ENCODE peak calls at places on chromosomes 5 and 9, in seven cellular contexts. One of them, this sample, is unnamed.

GRCh38 chr9:14515564-14516198 is 177.6 kb downstream of the ZDHHC21 start:
- DNase-seq in WERI-Rb-1: peak; percentile 36
- DNase-seq in right atrium auricular region: no peak
- DNase-seq in fibroblast of the aortic adventitia: no peak
- DNase-seq in suprapubic skin: no peak
- DNase-seq in CD4-positive, alpha-beta T cell: no peak
- DNase-seq in colonic mucosa: no peak
- DNase-seq in this sample: no peak

GRCh38 chr9:109781541-109782197 is 1.7 kb downstream of the PALM2AKAP2 start:
- DNase-seq in right atrium auricular region: peak; percentile 82
- DNase-seq in fibroblast of the aortic adventitia: peak; percentile 34
- DNase-seq in colonic mucosa: peak; percentile 19
- DNase-seq in WERI-Rb-1: no peak
- DNase-seq in suprapubic skin: no peak
- DNase-seq in CD4-positive, alpha-beta T cell: no peak
- DNase-seq in this sample: no peak

GRCh38 chr5:13316191-13316590 is 628.3 kb downstream of the DNAH5 start:
- DNase-seq in suprapubic skin: no peak
- DNase-seq in right atrium auricular region: no peak
- DNase-seq in CD4-positive, alpha-beta T cell: no peak
- DNase-seq in colonic mucosa: no peak
- DNase-seq in WERI-Rb-1: no peak
- DNase-seq in fibroblast of the aortic adventitia: no peak
- DNase-seq in this sample: no peak

GRCh38 chr5:71925608-71926091 is 181.6 kb upstream of the MAP1B start:
- DNase-seq in WERI-Rb-1: no peak
- DNase-seq in right atrium auricular region: no peak
- DNase-seq in fibroblast of the aortic adventitia: peak; percentile 64
- DNase-seq in colonic mucosa: no peak
- DNase-seq in CD4-positive, alpha-beta T cell: no peak
- DNase-seq in suprapubic skin: no peak
- DNase-seq in this sample: no peak

GRCh38 chr5:10250804-10251276 is 760 bp downstream of the CCT5 start:
- DNase-seq in WERI-Rb-1: no peak
- DNase-seq in CD4-positive, alpha-beta T cell: peak; percentile 11
- DNase-seq in right atrium auricular region: no peak
- DNase-seq in fibroblast of the aortic adventitia: peak; percentile 24
- DNase-seq in suprapubic skin: no peak
- DNase-seq in colonic mucosa: no peak
- DNase-seq in this sample: no peak

GRCh38 chr9:133059623-133060022 is 2.2 kb upstream of the CEL start:
- DNase-seq in colonic mucosa: no peak
- DNase-seq in fibroblast of the aortic adventitia: no peak
- DNase-seq in WERI-Rb-1: no peak
- DNase-seq in suprapubic skin: no peak
- DNase-seq in CD4-positive, alpha-beta T cell: no peak
- DNase-seq in right atrium auricular region: no peak
- DNase-seq in this sample: no peak

GRCh38 chr5:173625686-173626500 is 9.4 kb upstream of the BOD1 start:
- DNase-seq in right atrium auricular region: no peak
- DNase-seq in WERI-Rb-1: peak; percentile 55
- DNase-seq in CD4-positive, alpha-beta T cell: no peak
- DNase-seq in colonic mucosa: no peak
- DNase-seq in suprapubic skin: no peak
- DNase-seq in fibroblast of the aortic adventitia: no peak
- DNase-seq in this sample: no peak

GRCh38 chr9:107260437-107261081 is 22.5 kb upstream of the RAD23B start:
- DNase-seq in fibroblast of the aortic adventitia: no peak
- DNase-seq in right atrium auricular region: no peak
- DNase-seq in suprapubic skin: no peak
- DNase-seq in colonic mucosa: no peak
- DNase-seq in WERI-Rb-1: no peak
- DNase-seq in CD4-positive, alpha-beta T cell: no peak
- DNase-seq in this sample: no peak

GRCh38 chr5:111983459-111983858 is 226.5 kb upstream of the NREP start:
- DNase-seq in fibroblast of the aortic adventitia: peak; percentile 36
- DNase-seq in CD4-positive, alpha-beta T cell: no peak
- DNase-seq in suprapubic skin: no peak
- DNase-seq in colonic mucosa: no peak
- DNase-seq in right atrium auricular region: no peak
- DNase-seq in WERI-Rb-1: no peak
- DNase-seq in this sample: no peak

GRCh38 chr5:6471252-6471651 is 22.6 kb downstream of the UBE2QL1 start:
- DNase-seq in colonic mucosa: no peak
- DNase-seq in WERI-Rb-1: no peak
- DNase-seq in fibroblast of the aortic adventitia: no peak
- DNase-seq in CD4-positive, alpha-beta T cell: no peak
- DNase-seq in right atrium auricular region: no peak
- DNase-seq in suprapubic skin: no peak
- DNase-seq in this sample: no peak

GRCh38 chr5:71955718-71956117 is 151.6 kb upstream of the MAP1B start:
- DNase-seq in CD4-positive, alpha-beta T cell: no peak
- DNase-seq in WERI-Rb-1: no peak
- DNase-seq in suprapubic skin: no peak
- DNase-seq in colonic mucosa: no peak
- DNase-seq in right atrium auricular region: no peak
- DNase-seq in fibroblast of the aortic adventitia: peak; percentile 21
- DNase-seq in this sample: no peak

GRCh38 chr9:136588663-136589464 is 43.0 kb upstream of the NOTCH1 start:
- DNase-seq in right atrium auricular region: no peak
- DNase-seq in CD4-positive, alpha-beta T cell: no peak
- DNase-seq in suprapubic skin: no peak
- DNase-seq in fibroblast of the aortic adventitia: no peak
- DNase-seq in colonic mucosa: no peak
- DNase-seq in WERI-Rb-1: peak; percentile 73
- DNase-seq in this sample: no peak

GRCh38 chr9:93183663-93184438 is at the start of gene WNK2:
- DNase-seq in WERI-Rb-1: peak; percentile 51
- DNase-seq in right atrium auricular region: no peak
- DNase-seq in colonic mucosa: peak; percentile 63
- DNase-seq in fibroblast of the aortic adventitia: no peak
- DNase-seq in suprapubic skin: no peak
- DNase-seq in CD4-positive, alpha-beta T cell: peak; percentile 19
- DNase-seq in this sample: no peak

GRCh38 chr5:128825826-128826225 is 139.5 kb upstream of the SLC27A6 start:
- DNase-seq in suprapubic skin: no peak
- DNase-seq in CD4-positive, alpha-beta T cell: no peak
- DNase-seq in colonic mucosa: no peak
- DNase-seq in right atrium auricular region: no peak
- DNase-seq in WERI-Rb-1: no peak
- DNase-seq in fibroblast of the aortic adventitia: peak; percentile 19
- DNase-seq in this sample: no peak

GRCh38 chr9:76553680-76554079 is 94.7 kb downstream of the GCNT1 start:
- DNase-seq in suprapubic skin: no peak
- DNase-seq in right atrium auricular region: no peak
- DNase-seq in CD4-positive, alpha-beta T cell: no peak
- DNase-seq in colonic mucosa: no peak
- DNase-seq in WERI-Rb-1: no peak
- DNase-seq in fibroblast of the aortic adventitia: no peak
- DNase-seq in this sample: no peak

GRCh38 chr5:80622756-80623155 is 31.7 kb upstream of the MSH3 start:
- DNase-seq in colonic mucosa: no peak
- DNase-seq in suprapubic skin: no peak
- DNase-seq in WERI-Rb-1: no peak
- DNase-seq in fibroblast of the aortic adventitia: no peak
- DNase-seq in CD4-positive, alpha-beta T cell: no peak
- DNase-seq in right atrium auricular region: no peak
- DNase-seq in this sample: no peak

GRCh38 chr5:53253421-53253871 is 143.9 kb upstream of the MOCS2 start:
- DNase-seq in CD4-positive, alpha-beta T cell: no peak
- DNase-seq in suprapubic skin: no peak
- DNase-seq in right atrium auricular region: no peak
- DNase-seq in fibroblast of the aortic adventitia: peak; percentile 90
- DNase-seq in colonic mucosa: no peak
- DNase-seq in WERI-Rb-1: no peak
- DNase-seq in this sample: no peak

GRCh38 chr9:79611091-79611614 is 39.4 kb downstream of the TLE4 start:
- DNase-seq in suprapubic skin: no peak
- DNase-seq in colonic mucosa: no peak
- DNase-seq in WERI-Rb-1: no peak
- DNase-seq in right atrium auricular region: no peak
- DNase-seq in fibroblast of the aortic adventitia: peak; percentile 39
- DNase-seq in CD4-positive, alpha-beta T cell: no peak
- DNase-seq in this sample: no peak

GRCh38 chr5:158599132-158599531 is 500.6 kb downstream of the EBF1 start:
- DNase-seq in right atrium auricular region: no peak
- DNase-seq in suprapubic skin: no peak
- DNase-seq in CD4-positive, alpha-beta T cell: no peak
- DNase-seq in colonic mucosa: no peak
- DNase-seq in fibroblast of the aortic adventitia: peak; percentile 35
- DNase-seq in WERI-Rb-1: no peak
- DNase-seq in this sample: no peak

GRCh38 chr5:17069995-17070405 is 133.9 kb upstream of the MYO10 start:
- DNase-seq in colonic mucosa: peak; percentile 88
- DNase-seq in WERI-Rb-1: no peak
- DNase-seq in suprapubic skin: no peak
- DNase-seq in CD4-positive, alpha-beta T cell: no peak
- DNase-seq in fibroblast of the aortic adventitia: peak; percentile 73
- DNase-seq in right atrium auricular region: no peak
- DNase-seq in this sample: no peak

GRCh38 chr5:176573564-176574296 is 24.6 kb downstream of the CDHR2 start:
- DNase-seq in suprapubic skin: no peak
- DNase-seq in colonic mucosa: peak; percentile 75
- DNase-seq in fibroblast of the aortic adventitia: peak; percentile 47
- DNase-seq in WERI-Rb-1: peak; percentile 82
- DNase-seq in right atrium auricular region: peak; percentile 69
- DNase-seq in CD4-positive, alpha-beta T cell: peak; percentile 72
- DNase-seq in this sample: no peak

GRCh38 chr5:154753792-154754191 is 1.4 kb upstream of the LARP1 start:
- DNase-seq in fibroblast of the aortic adventitia: peak; percentile 99
- DNase-seq in WERI-Rb-1: no peak
- DNase-seq in CD4-positive, alpha-beta T cell: no peak
- DNase-seq in suprapubic skin: peak; percentile 83
- DNase-seq in right atrium auricular region: peak; percentile 90
- DNase-seq in colonic mucosa: peak; percentile 39
- DNase-seq in this sample: no peak

GRCh38 chr9:133506653-133507038 is 18.1 kb downstream of the MYMK start:
- DNase-seq in right atrium auricular region: peak; percentile 92
- DNase-seq in CD4-positive, alpha-beta T cell: no peak
- DNase-seq in suprapubic skin: no peak
- DNase-seq in fibroblast of the aortic adventitia: peak; percentile 95
- DNase-seq in WERI-Rb-1: no peak
- DNase-seq in colonic mucosa: no peak
- DNase-seq in this sample: no peak

GRCh38 chr9:128743421-128743820 is 19.5 kb upstream of the ZDHHC12 start:
- DNase-seq in fibroblast of the aortic adventitia: no peak
- DNase-seq in CD4-positive, alpha-beta T cell: no peak
- DNase-seq in suprapubic skin: no peak
- DNase-seq in colonic mucosa: no peak
- DNase-seq in right atrium auricular region: no peak
- DNase-seq in WERI-Rb-1: no peak
- DNase-seq in this sample: no peak

GRCh38 chr9:128747233-128747632 is 23.3 kb upstream of the ZDHHC12 start:
- DNase-seq in CD4-positive, alpha-beta T cell: no peak
- DNase-seq in colonic mucosa: no peak
- DNase-seq in fibroblast of the aortic adventitia: no peak
- DNase-seq in right atrium auricular region: no peak
- DNase-seq in suprapubic skin: no peak
- DNase-seq in WERI-Rb-1: peak; percentile 75
- DNase-seq in this sample: no peak

GRCh38 chr9:128742401-128742800 is 18.5 kb upstream of the ZDHHC12 start:
- DNase-seq in fibroblast of the aortic adventitia: no peak
- DNase-seq in right atrium auricular region: no peak
- DNase-seq in colonic mucosa: no peak
- DNase-seq in CD4-positive, alpha-beta T cell: no peak
- DNase-seq in WERI-Rb-1: no peak
- DNase-seq in suprapubic skin: no peak
- DNase-seq in this sample: no peak
- TF ChIP-seq CTCF in fibroblast of the aortic adventitia: no peak
- TF ChIP-seq CTCF in right atrium auricular region: no peak
- TF ChIP-seq CTCF in colonic mucosa: no peak
- TF ChIP-seq CTCF in CD4-positive, alpha-beta T cell: no peak
- TF ChIP-seq CTCF in WERI-Rb-1: no peak
- TF ChIP-seq CTCF in suprapubic skin: no peak
- TF ChIP-seq CTCF in this sample: no peak

GRCh38 chr9:116587919-116588318 is 99.2 kb upstream of the TRIM32 start:
- DNase-seq in suprapubic skin: no peak
- DNase-seq in CD4-positive, alpha-beta T cell: no peak
- DNase-seq in fibroblast of the aortic adventitia: no peak
- DNase-seq in right atrium auricular region: no peak
- DNase-seq in WERI-Rb-1: no peak
- DNase-seq in colonic mucosa: no peak
- DNase-seq in this sample: no peak

GRCh38 chr9:116585204-116585603 is 101.9 kb upstream of the TRIM32 start:
- DNase-seq in colonic mucosa: no peak
- DNase-seq in fibroblast of the aortic adventitia: no peak
- DNase-seq in right atrium auricular region: no peak
- DNase-seq in WERI-Rb-1: no peak
- DNase-seq in CD4-positive, alpha-beta T cell: no peak
- DNase-seq in suprapubic skin: no peak
- DNase-seq in this sample: no peak

GRCh38 chr9:116592926-116593325 is 94.2 kb upstream of the TRIM32 start:
- DNase-seq in CD4-positive, alpha-beta T cell: no peak
- DNase-seq in WERI-Rb-1: no peak
- DNase-seq in fibroblast of the aortic adventitia: peak; percentile 88
- DNase-seq in suprapubic skin: no peak
- DNase-seq in colonic mucosa: no peak
- DNase-seq in right atrium auricular region: no peak
- DNase-seq in this sample: no peak

GRCh38 chr9:116585896-116586295 is 101.2 kb upstream of the TRIM32 start:
- DNase-seq in right atrium auricular region: no peak
- DNase-seq in CD4-positive, alpha-beta T cell: no peak
- DNase-seq in fibroblast of the aortic adventitia: no peak
- DNase-seq in suprapubic skin: no peak
- DNase-seq in colonic mucosa: no peak
- DNase-seq in WERI-Rb-1: no peak
- DNase-seq in this sample: no peak

GRCh38 chr9:116589392-116590354 is 97.4 kb upstream of the TRIM32 start:
- DNase-seq in colonic mucosa: peak; percentile 58
- DNase-seq in CD4-positive, alpha-beta T cell: no peak
- DNase-seq in right atrium auricular region: no peak
- DNase-seq in fibroblast of the aortic adventitia: peak; percentile 54
- DNase-seq in suprapubic skin: no peak
- DNase-seq in WERI-Rb-1: peak; percentile 63
- DNase-seq in this sample: no peak
- TF ChIP-seq CTCF in colonic mucosa: peak; percentile 56
- TF ChIP-seq CTCF in CD4-positive, alpha-beta T cell: no peak
- TF ChIP-seq CTCF in right atrium auricular region: peak; percentile 35
- TF ChIP-seq CTCF in fibroblast of the aortic adventitia: peak; percentile 43
- TF ChIP-seq CTCF in suprapubic skin: peak; percentile 15
- TF ChIP-seq CTCF in WERI-Rb-1: peak; percentile 87
- TF ChIP-seq CTCF in this sample: peak; percentile 77

GRCh38 chr9:130313103-130313858 is 47.7 kb downstream of the HMCN2 start:
- DNase-seq in suprapubic skin: no peak
- DNase-seq in fibroblast of the aortic adventitia: no peak
- DNase-seq in colonic mucosa: peak; percentile 44
- DNase-seq in WERI-Rb-1: no peak
- DNase-seq in CD4-positive, alpha-beta T cell: no peak
- DNase-seq in right atrium auricular region: no peak
- DNase-seq in this sample: peak; percentile 68
- TF ChIP-seq CTCF in suprapubic skin: no peak
- TF ChIP-seq CTCF in fibroblast of the aortic adventitia: no peak
- TF ChIP-seq CTCF in colonic mucosa: no peak
- TF ChIP-seq CTCF in WERI-Rb-1: no peak
- TF ChIP-seq CTCF in CD4-positive, alpha-beta T cell: no peak
- TF ChIP-seq CTCF in right atrium auricular region: no peak
- TF ChIP-seq CTCF in this sample: no peak

GRCh38 chr5:148368299-148368698 is 15.5 kb upstream of the FBXO38 start:
- DNase-seq in suprapubic skin: no peak
- DNase-seq in colonic mucosa: no peak
- DNase-seq in WERI-Rb-1: no peak
- DNase-seq in fibroblast of the aortic adventitia: no peak
- DNase-seq in right atrium auricular region: no peak
- DNase-seq in CD4-positive, alpha-beta T cell: no peak
- DNase-seq in this sample: no peak

GRCh38 chr5:148364343-148364742 is 19.4 kb upstream of the FBXO38 start:
- DNase-seq in CD4-positive, alpha-beta T cell: no peak
- DNase-seq in WERI-Rb-1: no peak
- DNase-seq in colonic mucosa: no peak
- DNase-seq in right atrium auricular region: no peak
- DNase-seq in fibroblast of the aortic adventitia: no peak
- DNase-seq in suprapubic skin: no peak
- DNase-seq in this sample: no peak
- TF ChIP-seq CTCF in CD4-positive, alpha-beta T cell: no peak
- TF ChIP-seq CTCF in WERI-Rb-1: no peak
- TF ChIP-seq CTCF in colonic mucosa: no peak
- TF ChIP-seq CTCF in right atrium auricular region: no peak
- TF ChIP-seq CTCF in fibroblast of the aortic adventitia: no peak
- TF ChIP-seq CTCF in suprapubic skin: no peak
- TF ChIP-seq CTCF in this sample: no peak